ENCODE peak calls at places on chromosomes 4 and X, in seven cellular contexts. One of them, this sample, is unnamed.

GRCh38 chrX:120111611-120112010 is 4.1 kb downstream of the RHOXF1 start:
- DNase-seq in NCI-H1436: no peak
- DNase-seq in amygdala: no peak
- DNase-seq in cardiac muscle cell: no peak
- DNase-seq in nucleus accumbens: no peak
- DNase-seq in KG1: no peak
- DNase-seq in activated CD4-positive, alpha-beta T cell treated with anti-CD3 and anti-CD28 coated beads, Interleukin-2, amount 10 ng/mL, durations not matched to agents 7 days and 5 days: no peak
- DNase-seq in this sample: no peak

GRCh38 chrX:150038977-150039599 is 100.8 kb upstream of the EOLA2 start:
- DNase-seq in NCI-H1436: no peak
- DNase-seq in amygdala: no peak
- DNase-seq in cardiac muscle cell: no peak
- DNase-seq in nucleus accumbens: no peak
- DNase-seq in KG1: no peak
- DNase-seq in activated CD4-positive, alpha-beta T cell treated with anti-CD3 and anti-CD28 coated beads, Interleukin-2, amount 10 ng/mL, durations not matched to agents 7 days and 5 days: no peak
- DNase-seq in this sample: no peak

GRCh38 chr4:73311428-73311827 is 52.8 kb upstream of the ANKRD17 start:
- DNase-seq in NCI-H1436: no peak
- DNase-seq in amygdala: no peak
- DNase-seq in cardiac muscle cell: peak; percentile 5
- DNase-seq in nucleus accumbens: no peak
- DNase-seq in KG1: peak; percentile 21
- DNase-seq in activated CD4-positive, alpha-beta T cell treated with anti-CD3 and anti-CD28 coated beads, Interleukin-2, amount 10 ng/mL, durations not matched to agents 7 days and 5 days: no peak
- DNase-seq in this sample: peak; percentile 16

GRCh38 chrX:30713061-30713525 is 59.9 kb downstream of the GK start:
- DNase-seq in NCI-H1436: peak; percentile 2
- DNase-seq in amygdala: no peak
- DNase-seq in cardiac muscle cell: peak; percentile 75
- DNase-seq in nucleus accumbens: no peak
- DNase-seq in KG1: peak; percentile 4
- DNase-seq in activated CD4-positive, alpha-beta T cell treated with anti-CD3 and anti-CD28 coated beads, Interleukin-2, amount 10 ng/mL, durations not matched to agents 7 days and 5 days: peak; percentile 58
- DNase-seq in this sample: peak; percentile 38

GRCh38 chrX:65985922-65986588 is 53.8 kb downstream of the VSIG4 start:
- DNase-seq in NCI-H1436: peak; percentile 33
- DNase-seq in amygdala: no peak
- DNase-seq in cardiac muscle cell: peak; percentile 69
- DNase-seq in nucleus accumbens: no peak
- DNase-seq in KG1: no peak
- DNase-seq in activated CD4-positive, alpha-beta T cell treated with anti-CD3 and anti-CD28 coated beads, Interleukin-2, amount 10 ng/mL, durations not matched to agents 7 days and 5 days: peak; percentile 60
- DNase-seq in this sample: peak; percentile 33

GRCh38 chr4:153731239-153731638 is 28.6 kb downstream of the RNF175 start:
- DNase-seq in NCI-H1436: no peak
- DNase-seq in amygdala: no peak
- DNase-seq in cardiac muscle cell: no peak
- DNase-seq in nucleus accumbens: no peak
- DNase-seq in KG1: no peak
- DNase-seq in activated CD4-positive, alpha-beta T cell treated with anti-CD3 and anti-CD28 coated beads, Interleukin-2, amount 10 ng/mL, durations not matched to agents 7 days and 5 days: no peak
- DNase-seq in this sample: no peak

GRCh38 chrX:139642241-139642927 is 65.6 kb downstream of the MCF2 start:
- DNase-seq in NCI-H1436: no peak
- DNase-seq in amygdala: no peak
- DNase-seq in cardiac muscle cell: peak; percentile 7
- DNase-seq in nucleus accumbens: peak; percentile 0
- DNase-seq in KG1: no peak
- DNase-seq in activated CD4-positive, alpha-beta T cell treated with anti-CD3 and anti-CD28 coated beads, Interleukin-2, amount 10 ng/mL, durations not matched to agents 7 days and 5 days: no peak
- DNase-seq in this sample: no peak

GRCh38 chrX:95889279-95889678 is 795.4 kb upstream of the DIAPH2 start:
- DNase-seq in NCI-H1436: no peak
- DNase-seq in amygdala: no peak
- DNase-seq in cardiac muscle cell: no peak
- DNase-seq in nucleus accumbens: no peak
- DNase-seq in KG1: no peak
- DNase-seq in activated CD4-positive, alpha-beta T cell treated with anti-CD3 and anti-CD28 coated beads, Interleukin-2, amount 10 ng/mL, durations not matched to agents 7 days and 5 days: no peak
- DNase-seq in this sample: no peak

GRCh38 chr4:101337688-101338087 is 9.6 kb downstream of the PPP3CA start:
- DNase-seq in NCI-H1436: no peak
- DNase-seq in amygdala: no peak
- DNase-seq in cardiac muscle cell: no peak
- DNase-seq in nucleus accumbens: no peak
- DNase-seq in KG1: no peak
- DNase-seq in activated CD4-positive, alpha-beta T cell treated with anti-CD3 and anti-CD28 coated beads, Interleukin-2, amount 10 ng/mL, durations not matched to agents 7 days and 5 days: no peak
- DNase-seq in this sample: no peak

GRCh38 chr4:3739577-3739976 is 26.6 kb upstream of the ADRA2C start:
- DNase-seq in NCI-H1436: no peak
- DNase-seq in amygdala: no peak
- DNase-seq in cardiac muscle cell: no peak
- DNase-seq in nucleus accumbens: no peak
- DNase-seq in KG1: no peak
- DNase-seq in activated CD4-positive, alpha-beta T cell treated with anti-CD3 and anti-CD28 coated beads, Interleukin-2, amount 10 ng/mL, durations not matched to agents 7 days and 5 days: no peak
- DNase-seq in this sample: no peak

GRCh38 chrX:54064564-54064963 is 20.3 kb upstream of the PHF8 start:
- DNase-seq in NCI-H1436: no peak
- DNase-seq in amygdala: no peak
- DNase-seq in cardiac muscle cell: no peak
- DNase-seq in nucleus accumbens: no peak
- DNase-seq in KG1: no peak
- DNase-seq in activated CD4-positive, alpha-beta T cell treated with anti-CD3 and anti-CD28 coated beads, Interleukin-2, amount 10 ng/mL, durations not matched to agents 7 days and 5 days: no peak
- DNase-seq in this sample: no peak

GRCh38 chr4:119729815-119730643 is 101.4 kb upstream of the PDE5A start:
- DNase-seq in NCI-H1436: no peak
- DNase-seq in amygdala: no peak
- DNase-seq in cardiac muscle cell: no peak
- DNase-seq in nucleus accumbens: no peak
- DNase-seq in KG1: no peak
- DNase-seq in activated CD4-positive, alpha-beta T cell treated with anti-CD3 and anti-CD28 coated beads, Interleukin-2, amount 10 ng/mL, durations not matched to agents 7 days and 5 days: no peak
- DNase-seq in this sample: no peak

GRCh38 chr4:86498560-86499166 is 95.5 kb upstream of the PTPN13 start:
- DNase-seq in NCI-H1436: peak; percentile 60
- DNase-seq in amygdala: no peak
- DNase-seq in cardiac muscle cell: peak; percentile 74
- DNase-seq in nucleus accumbens: no peak
- DNase-seq in KG1: peak; percentile 45
- DNase-seq in activated CD4-positive, alpha-beta T cell treated with anti-CD3 and anti-CD28 coated beads, Interleukin-2, amount 10 ng/mL, durations not matched to agents 7 days and 5 days: peak; percentile 26
- DNase-seq in this sample: peak; percentile 57

GRCh38 chr4:87219648-87220093 is 747 bp downstream of the KLHL8 start:
- DNase-seq in NCI-H1436: no peak
- DNase-seq in amygdala: no peak
- DNase-seq in cardiac muscle cell: peak; percentile 51
- DNase-seq in nucleus accumbens: peak; percentile 52
- DNase-seq in KG1: peak; percentile 48
- DNase-seq in activated CD4-positive, alpha-beta T cell treated with anti-CD3 and anti-CD28 coated beads, Interleukin-2, amount 10 ng/mL, durations not matched to agents 7 days and 5 days: peak; percentile 58
- DNase-seq in this sample: peak; percentile 8

GRCh38 chr4:1300466-1301455 is 11.1 kb downstream of the MAEA start:
- DNase-seq in NCI-H1436: no peak
- DNase-seq in amygdala: no peak
- DNase-seq in cardiac muscle cell: no peak
- DNase-seq in nucleus accumbens: no peak
- DNase-seq in KG1: no peak
- DNase-seq in activated CD4-positive, alpha-beta T cell treated with anti-CD3 and anti-CD28 coated beads, Interleukin-2, amount 10 ng/mL, durations not matched to agents 7 days and 5 days: peak; percentile 39
- DNase-seq in this sample: no peak

GRCh38 chr4:1171306-1172227 is 816 bp downstream of the SPON2 start:
- DNase-seq in NCI-H1436: no peak
- DNase-seq in amygdala: no peak
- DNase-seq in cardiac muscle cell: peak; percentile 33
- DNase-seq in nucleus accumbens: no peak
- DNase-seq in KG1: no peak
- DNase-seq in activated CD4-positive, alpha-beta T cell treated with anti-CD3 and anti-CD28 coated beads, Interleukin-2, amount 10 ng/mL, durations not matched to agents 7 days and 5 days: peak; percentile 54
- DNase-seq in this sample: no peak

GRCh38 chr4:77201343-77201742 is 44.3 kb downstream of the CCNG2 start:
- DNase-seq in NCI-H1436: no peak
- DNase-seq in amygdala: no peak
- DNase-seq in cardiac muscle cell: no peak
- DNase-seq in nucleus accumbens: no peak
- DNase-seq in KG1: no peak
- DNase-seq in activated CD4-positive, alpha-beta T cell treated with anti-CD3 and anti-CD28 coated beads, Interleukin-2, amount 10 ng/mL, durations not matched to agents 7 days and 5 days: no peak
- DNase-seq in this sample: no peak

GRCh38 chr4:74444891-74445642 is at the start of gene AREG:
- DNase-seq in NCI-H1436: no peak
- DNase-seq in amygdala: no peak
- DNase-seq in cardiac muscle cell: peak; percentile 75
- DNase-seq in nucleus accumbens: no peak
- DNase-seq in KG1: peak; percentile 42
- DNase-seq in activated CD4-positive, alpha-beta T cell treated with anti-CD3 and anti-CD28 coated beads, Interleukin-2, amount 10 ng/mL, durations not matched to agents 7 days and 5 days: peak; percentile 85
- DNase-seq in this sample: no peak

This sample was measured in NCI-H1694.